ENCODE peak calls at places on chromosomes 13 and 19, in eight cellular contexts. One of them, this sample, is unnamed.

GRCh38 chr13:32587014-32587773 is 942 bp downstream of the PDS5B start:
- DNase-seq in thyroid gland: peak
- DNase-seq in HFFc6: peak
- DNase-seq in NCI-H2029 treated with DMSO at 0.1 percent for 48 hours: no peak
- DNase-seq in brain pericyte: no peak
- DNase-seq in LHCN-M2: peak
- DNase-seq in activated CD8-positive, alpha-beta T cell treated with anti-CD3 and anti-CD28 coated beads, Interleukin-2, amount 10 ng/mL, durations not matched to agents 7 days and 5 days: peak
- DNase-seq in mesenteric fat pad: peak
- DNase-seq in this sample: peak

GRCh38 chr13:26589754-26590153 is 32.3 kb downstream of the WASF3 start:
- DNase-seq in NCI-H2029 treated with DMSO at 0.1 percent for 48 hours: no peak
- DNase-seq in activated CD8-positive, alpha-beta T cell treated with anti-CD3 and anti-CD28 coated beads, Interleukin-2, amount 10 ng/mL, durations not matched to agents 7 days and 5 days: no peak
- DNase-seq in LHCN-M2: no peak
- DNase-seq in HFFc6: no peak
- DNase-seq in thyroid gland: peak
- DNase-seq in brain pericyte: no peak
- DNase-seq in mesenteric fat pad: no peak
- DNase-seq in this sample: no peak

GRCh38 chr13:28527629-28528028 is 32.7 kb upstream of the FLT1 start:
- DNase-seq in brain pericyte: no peak
- DNase-seq in activated CD8-positive, alpha-beta T cell treated with anti-CD3 and anti-CD28 coated beads, Interleukin-2, amount 10 ng/mL, durations not matched to agents 7 days and 5 days: no peak
- DNase-seq in mesenteric fat pad: no peak
- DNase-seq in LHCN-M2: no peak
- DNase-seq in thyroid gland: no peak
- DNase-seq in NCI-H2029 treated with DMSO at 0.1 percent for 48 hours: no peak
- DNase-seq in HFFc6: no peak
- DNase-seq in this sample: no peak

GRCh38 chr19:4600082-4600481 is 39.2 kb upstream of the TNFAIP8L1 start:
- DNase-seq in activated CD8-positive, alpha-beta T cell treated with anti-CD3 and anti-CD28 coated beads, Interleukin-2, amount 10 ng/mL, durations not matched to agents 7 days and 5 days: no peak
- DNase-seq in LHCN-M2: no peak
- DNase-seq in brain pericyte: no peak
- DNase-seq in mesenteric fat pad: no peak
- DNase-seq in HFFc6: no peak
- DNase-seq in NCI-H2029 treated with DMSO at 0.1 percent for 48 hours: no peak
- DNase-seq in thyroid gland: no peak
- DNase-seq in this sample: no peak

GRCh38 chr19:35100588-35101533 is 14.8 kb upstream of the FXYD3 start:
- DNase-seq in HFFc6: no peak
- DNase-seq in thyroid gland: no peak
- DNase-seq in activated CD8-positive, alpha-beta T cell treated with anti-CD3 and anti-CD28 coated beads, Interleukin-2, amount 10 ng/mL, durations not matched to agents 7 days and 5 days: no peak
- DNase-seq in brain pericyte: no peak
- DNase-seq in mesenteric fat pad: no peak
- DNase-seq in LHCN-M2: no peak
- DNase-seq in NCI-H2029 treated with DMSO at 0.1 percent for 48 hours: no peak
- DNase-seq in this sample: no peak

GRCh38 chr19:4172861-4173473 is 9.4 kb downstream of the SIRT6 start:
- DNase-seq in thyroid gland: peak
- DNase-seq in NCI-H2029 treated with DMSO at 0.1 percent for 48 hours: no peak
- DNase-seq in brain pericyte: no peak
- DNase-seq in HFFc6: no peak
- DNase-seq in LHCN-M2: peak
- DNase-seq in activated CD8-positive, alpha-beta T cell treated with anti-CD3 and anti-CD28 coated beads, Interleukin-2, amount 10 ng/mL, durations not matched to agents 7 days and 5 days: peak
- DNase-seq in mesenteric fat pad: no peak
- DNase-seq in this sample: peak

GRCh38 chr13:100694722-100695644 is 20.4 kb upstream of the TMTC4 start:
- DNase-seq in thyroid gland: peak
- DNase-seq in LHCN-M2: peak
- DNase-seq in activated CD8-positive, alpha-beta T cell treated with anti-CD3 and anti-CD28 coated beads, Interleukin-2, amount 10 ng/mL, durations not matched to agents 7 days and 5 days: no peak
- DNase-seq in HFFc6: peak
- DNase-seq in brain pericyte: no peak
- DNase-seq in mesenteric fat pad: no peak
- DNase-seq in NCI-H2029 treated with DMSO at 0.1 percent for 48 hours: no peak
- DNase-seq in this sample: peak

GRCh38 chr13:46639033-46639981 is 86.3 kb downstream of the LRCH1 start:
- DNase-seq in brain pericyte: no peak
- DNase-seq in thyroid gland: peak
- DNase-seq in LHCN-M2: peak
- DNase-seq in activated CD8-positive, alpha-beta T cell treated with anti-CD3 and anti-CD28 coated beads, Interleukin-2, amount 10 ng/mL, durations not matched to agents 7 days and 5 days: no peak
- DNase-seq in NCI-H2029 treated with DMSO at 0.1 percent for 48 hours: no peak
- DNase-seq in mesenteric fat pad: no peak
- DNase-seq in HFFc6: no peak
- DNase-seq in this sample: peak

GRCh38 chr13:32499538-32500210 is 38.9 kb downstream of the N4BP2L2 start:
- DNase-seq in thyroid gland: no peak
- DNase-seq in activated CD8-positive, alpha-beta T cell treated with anti-CD3 and anti-CD28 coated beads, Interleukin-2, amount 10 ng/mL, durations not matched to agents 7 days and 5 days: no peak
- DNase-seq in HFFc6: no peak
- DNase-seq in mesenteric fat pad: no peak
- DNase-seq in LHCN-M2: no peak
- DNase-seq in brain pericyte: no peak
- DNase-seq in NCI-H2029 treated with DMSO at 0.1 percent for 48 hours: no peak
- DNase-seq in this sample: no peak

GRCh38 chr13:31046711-31047279 is 114.3 kb downstream of the TEX26 start:
- DNase-seq in NCI-H2029 treated with DMSO at 0.1 percent for 48 hours: peak
- DNase-seq in brain pericyte: no peak
- DNase-seq in activated CD8-positive, alpha-beta T cell treated with anti-CD3 and anti-CD28 coated beads, Interleukin-2, amount 10 ng/mL, durations not matched to agents 7 days and 5 days: no peak
- DNase-seq in mesenteric fat pad: peak
- DNase-seq in HFFc6: no peak
- DNase-seq in thyroid gland: peak
- DNase-seq in LHCN-M2: peak
- DNase-seq in this sample: peak

GRCh38 chr13:43132228-43132627 is 108.8 kb downstream of the DNAJC15 start:
- DNase-seq in mesenteric fat pad: no peak
- DNase-seq in thyroid gland: peak
- DNase-seq in HFFc6: no peak
- DNase-seq in LHCN-M2: peak
- DNase-seq in NCI-H2029 treated with DMSO at 0.1 percent for 48 hours: no peak
- DNase-seq in brain pericyte: no peak
- DNase-seq in activated CD8-positive, alpha-beta T cell treated with anti-CD3 and anti-CD28 coated beads, Interleukin-2, amount 10 ng/mL, durations not matched to agents 7 days and 5 days: no peak
- DNase-seq in this sample: peak

GRCh38 chr13:30739646-30740642 is 4.6 kb downstream of the ALOX5AP start:
- DNase-seq in thyroid gland: no peak
- DNase-seq in NCI-H2029 treated with DMSO at 0.1 percent for 48 hours: no peak
- DNase-seq in HFFc6: peak
- DNase-seq in LHCN-M2: peak
- DNase-seq in brain pericyte: no peak
- DNase-seq in activated CD8-positive, alpha-beta T cell treated with anti-CD3 and anti-CD28 coated beads, Interleukin-2, amount 10 ng/mL, durations not matched to agents 7 days and 5 days: peak
- DNase-seq in mesenteric fat pad: no peak
- DNase-seq in this sample: peak

GRCh38 chr13:97273341-97273831 is 51.3 kb downstream of the MBNL2 start:
- DNase-seq in thyroid gland: no peak
- DNase-seq in mesenteric fat pad: no peak
- DNase-seq in LHCN-M2: no peak
- DNase-seq in activated CD8-positive, alpha-beta T cell treated with anti-CD3 and anti-CD28 coated beads, Interleukin-2, amount 10 ng/mL, durations not matched to agents 7 days and 5 days: no peak
- DNase-seq in brain pericyte: no peak
- DNase-seq in HFFc6: peak
- DNase-seq in NCI-H2029 treated with DMSO at 0.1 percent for 48 hours: no peak
- DNase-seq in this sample: no peak

GRCh38 chr19:46115396-46116109 is 8.9 kb downstream of the IGFL3 start:
- DNase-seq in HFFc6: peak
- DNase-seq in mesenteric fat pad: no peak
- DNase-seq in NCI-H2029 treated with DMSO at 0.1 percent for 48 hours: no peak
- DNase-seq in brain pericyte: no peak
- DNase-seq in activated CD8-positive, alpha-beta T cell treated with anti-CD3 and anti-CD28 coated beads, Interleukin-2, amount 10 ng/mL, durations not matched to agents 7 days and 5 days: peak
- DNase-seq in thyroid gland: no peak
- DNase-seq in LHCN-M2: peak
- DNase-seq in this sample: peak

GRCh38 chr19:664913-665443 is 2.0 kb upstream of the RNF126 start:
- DNase-seq in mesenteric fat pad: no peak
- DNase-seq in LHCN-M2: peak
- DNase-seq in brain pericyte: no peak
- DNase-seq in NCI-H2029 treated with DMSO at 0.1 percent for 48 hours: peak
- DNase-seq in thyroid gland: peak
- DNase-seq in HFFc6: peak
- DNase-seq in activated CD8-positive, alpha-beta T cell treated with anti-CD3 and anti-CD28 coated beads, Interleukin-2, amount 10 ng/mL, durations not matched to agents 7 days and 5 days: peak
- DNase-seq in this sample: peak

GRCh38 chr13:49927755-49928154 is 8.4 kb downstream of the SPRYD7 start:
- DNase-seq in thyroid gland: no peak
- DNase-seq in NCI-H2029 treated with DMSO at 0.1 percent for 48 hours: no peak
- DNase-seq in activated CD8-positive, alpha-beta T cell treated with anti-CD3 and anti-CD28 coated beads, Interleukin-2, amount 10 ng/mL, durations not matched to agents 7 days and 5 days: no peak
- DNase-seq in HFFc6: peak
- DNase-seq in brain pericyte: no peak
- DNase-seq in mesenteric fat pad: no peak
- DNase-seq in LHCN-M2: peak
- DNase-seq in this sample: peak

GRCh38 chr19:8212212-8212611 is 3.0 kb downstream of the CERS4 start:
- DNase-seq in mesenteric fat pad: no peak
- DNase-seq in NCI-H2029 treated with DMSO at 0.1 percent for 48 hours: no peak
- DNase-seq in brain pericyte: no peak
- DNase-seq in HFFc6: no peak
- DNase-seq in LHCN-M2: no peak
- DNase-seq in activated CD8-positive, alpha-beta T cell treated with anti-CD3 and anti-CD28 coated beads, Interleukin-2, amount 10 ng/mL, durations not matched to agents 7 days and 5 days: no peak
- DNase-seq in thyroid gland: no peak
- DNase-seq in this sample: no peak

GRCh38 chr19:18091217-18091608 is 4.5 kb upstream of the IL12RB1 start:
- DNase-seq in HFFc6: no peak
- DNase-seq in activated CD8-positive, alpha-beta T cell treated with anti-CD3 and anti-CD28 coated beads, Interleukin-2, amount 10 ng/mL, durations not matched to agents 7 days and 5 days: peak
- DNase-seq in NCI-H2029 treated with DMSO at 0.1 percent for 48 hours: no peak
- DNase-seq in LHCN-M2: no peak
- DNase-seq in mesenteric fat pad: no peak
- DNase-seq in thyroid gland: peak
- DNase-seq in brain pericyte: no peak
- DNase-seq in this sample: no peak

GRCh38 chr13:44719857-44720671 is 143.9 kb upstream of the TSC22D1 start:
- DNase-seq in NCI-H2029 treated with DMSO at 0.1 percent for 48 hours: no peak
- DNase-seq in HFFc6: peak
- DNase-seq in mesenteric fat pad: no peak
- DNase-seq in thyroid gland: no peak
- DNase-seq in brain pericyte: no peak
- DNase-seq in LHCN-M2: peak
- DNase-seq in activated CD8-positive, alpha-beta T cell treated with anti-CD3 and anti-CD28 coated beads, Interleukin-2, amount 10 ng/mL, durations not matched to agents 7 days and 5 days: no peak
- DNase-seq in this sample: peak

GRCh38 chr13:100464006-100464405 is 124.6 kb downstream of the GGACT start:
- DNase-seq in activated CD8-positive, alpha-beta T cell treated with anti-CD3 and anti-CD28 coated beads, Interleukin-2, amount 10 ng/mL, durations not matched to agents 7 days and 5 days: no peak
- DNase-seq in LHCN-M2: no peak
- DNase-seq in NCI-H2029 treated with DMSO at 0.1 percent for 48 hours: no peak
- DNase-seq in thyroid gland: no peak
- DNase-seq in HFFc6: no peak
- DNase-seq in mesenteric fat pad: no peak
- DNase-seq in brain pericyte: no peak
- DNase-seq in this sample: no peak

GRCh38 chr13:40233731-40234195 is 432.7 kb downstream of the FOXO1 start:
- DNase-seq in HFFc6: no peak
- DNase-seq in thyroid gland: no peak
- DNase-seq in activated CD8-positive, alpha-beta T cell treated with anti-CD3 and anti-CD28 coated beads, Interleukin-2, amount 10 ng/mL, durations not matched to agents 7 days and 5 days: no peak
- DNase-seq in mesenteric fat pad: no peak
- DNase-seq in LHCN-M2: peak
- DNase-seq in brain pericyte: no peak
- DNase-seq in NCI-H2029 treated with DMSO at 0.1 percent for 48 hours: no peak
- DNase-seq in this sample: peak

GRCh38 chr13:76885203-76886004 is 801 bp downstream of the KCTD12 start:
- DNase-seq in mesenteric fat pad: peak
- DNase-seq in activated CD8-positive, alpha-beta T cell treated with anti-CD3 and anti-CD28 coated beads, Interleukin-2, amount 10 ng/mL, durations not matched to agents 7 days and 5 days: peak
- DNase-seq in LHCN-M2: peak
- DNase-seq in thyroid gland: peak
- DNase-seq in HFFc6: peak
- DNase-seq in brain pericyte: peak
- DNase-seq in NCI-H2029 treated with DMSO at 0.1 percent for 48 hours: no peak
- DNase-seq in this sample: peak

GRCh38 chr19:4233282-4233853 is 4.0 kb downstream of the EBI3 start:
- DNase-seq in NCI-H2029 treated with DMSO at 0.1 percent for 48 hours: no peak
- DNase-seq in activated CD8-positive, alpha-beta T cell treated with anti-CD3 and anti-CD28 coated beads, Interleukin-2, amount 10 ng/mL, durations not matched to agents 7 days and 5 days: peak
- DNase-seq in brain pericyte: no peak
- DNase-seq in mesenteric fat pad: no peak
- DNase-seq in LHCN-M2: peak
- DNase-seq in HFFc6: no peak
- DNase-seq in thyroid gland: peak
- DNase-seq in this sample: peak

GRCh38 chr13:96539791-96540190 is 449.9 kb downstream of the HS6ST3 start:
- DNase-seq in thyroid gland: no peak
- DNase-seq in HFFc6: no peak
- DNase-seq in NCI-H2029 treated with DMSO at 0.1 percent for 48 hours: no peak
- DNase-seq in LHCN-M2: no peak
- DNase-seq in brain pericyte: no peak
- DNase-seq in mesenteric fat pad: no peak
- DNase-seq in activated CD8-positive, alpha-beta T cell treated with anti-CD3 and anti-CD28 coated beads, Interleukin-2, amount 10 ng/mL, durations not matched to agents 7 days and 5 days: no peak
- DNase-seq in this sample: peak

GRCh38 chr13:110633776-110634175 is 18.4 kb downstream of the NAXD start:
- DNase-seq in thyroid gland: no peak
- DNase-seq in activated CD8-positive, alpha-beta T cell treated with anti-CD3 and anti-CD28 coated beads, Interleukin-2, amount 10 ng/mL, durations not matched to agents 7 days and 5 days: no peak
- DNase-seq in LHCN-M2: peak
- DNase-seq in brain pericyte: no peak
- DNase-seq in NCI-H2029 treated with DMSO at 0.1 percent for 48 hours: no peak
- DNase-seq in mesenteric fat pad: no peak
- DNase-seq in HFFc6: no peak
- DNase-seq in this sample: no peak

GRCh38 chr13:100423375-100423774 is 165.2 kb downstream of the GGACT start:
- DNase-seq in brain pericyte: no peak
- DNase-seq in HFFc6: no peak
- DNase-seq in NCI-H2029 treated with DMSO at 0.1 percent for 48 hours: no peak
- DNase-seq in LHCN-M2: peak
- DNase-seq in activated CD8-positive, alpha-beta T cell treated with anti-CD3 and anti-CD28 coated beads, Interleukin-2, amount 10 ng/mL, durations not matched to agents 7 days and 5 days: no peak
- DNase-seq in mesenteric fat pad: no peak
- DNase-seq in thyroid gland: no peak
- DNase-seq in this sample: no peak

GRCh38 chr19:41324921-41325639 is 15.1 kb downstream of the CCDC97 start:
- DNase-seq in activated CD8-positive, alpha-beta T cell treated with anti-CD3 and anti-CD28 coated beads, Interleukin-2, amount 10 ng/mL, durations not matched to agents 7 days and 5 days: no peak
- DNase-seq in NCI-H2029 treated with DMSO at 0.1 percent for 48 hours: no peak
- DNase-seq in HFFc6: peak
- DNase-seq in LHCN-M2: peak
- DNase-seq in brain pericyte: no peak
- DNase-seq in thyroid gland: peak
- DNase-seq in mesenteric fat pad: no peak
- DNase-seq in this sample: peak

This sample was measured in myocyte.